ENCODE peak calls at places on chromosomes 7 and 10, in six cellular contexts. B is CD4-positive, alpha-beta T cell; D is left ventricle myocardium inferior; J is coronary artery; F is endothelial cell; H is AG04449. M is an unnamed sample.

GRCh38 chr10:110447886-110448285 is 49.8 kb upstream of the DUSP5 start:
- DNase-seq in B (no peak), D (no peak), J (peak), F (no peak), H (no peak), M (no peak)

GRCh38 chr7:127107601-127108007 is 145.1 kb downstream of the GRM8 start:
- DNase-seq in B (no peak), D (no peak), J (no peak), F (peak), H (no peak), M (peak)

GRCh38 chr10:96306516-96306915 is 2.3 kb downstream of the DNTT start:
- DNase-seq in B (peak), D (peak), J (no peak), F (no peak), H (no peak), M (peak)

GRCh38 chr10:21700474-21700873 is 166.4 kb downstream of the MLLT10 start:
- DNase-seq in B (no peak), D (no peak), J (no peak), F (no peak), H (no peak), M (no peak)

GRCh38 chr10:9103301-9103700 is 1048.8 kb downstream of the GATA3 start:
- DNase-seq in B (no peak), D (no peak), J (no peak), F (no peak), H (no peak), M (no peak)

GRCh38 chr7:35468606-35469005 is 214.7 kb upstream of the TBX20 start:
- DNase-seq in B (no peak), D (no peak), J (no peak), F (no peak), H (no peak), M (no peak)

GRCh38 chr7:133354546-133355324 is 101.9 kb downstream of the EXOC4 start:
- DNase-seq in B (no peak), D (no peak), J (no peak), F (no peak), H (no peak), M (no peak)

GRCh38 chr10:3486346-3487065 is 298.5 kb downstream of the KLF6 start:
- DNase-seq in B (no peak), D (no peak), J (no peak), F (peak), H (no peak), M (no peak)

GRCh38 chr7:16129431-16130126 is 291.8 kb downstream of the CRPPA start:
- DNase-seq in B (no peak), D (no peak), J (no peak), F (no peak), H (peak), M (no peak)

GRCh38 chr10:69123306-69123746 is 652 bp upstream of the VPS26A start:
- DNase-seq in B (no peak), D (peak), J (no peak), F (peak), H (no peak), M (no peak)

GRCh38 chr7:10662491-10662890 is 311.2 kb upstream of the PHF14 start:
- DNase-seq in B (no peak), D (no peak), J (no peak), F (no peak), H (no peak), M (no peak)

GRCh38 chr7:43791-44540 is 148.4 kb upstream of the FAM20C start:
- DNase-seq in B (no peak), D (no peak), J (no peak), F (no peak), H (no peak), M (peak)

GRCh38 chr10:66747451-66747850 is 178.4 kb upstream of the LRRTM3 start:
- DNase-seq in B (no peak), D (no peak), J (no peak), F (no peak), H (peak), M (no peak)

GRCh38 chr10:112950714-112951348 is 784 bp downstream of the TCF7L2 start:
- DNase-seq in B (peak), D (peak), J (no peak), F (peak), H (no peak), M (peak)

GRCh38 chr7:51187941-51188340 is 128.7 kb downstream of the COBL start:
- DNase-seq in B (no peak), D (peak), J (no peak), F (peak), H (no peak), M (no peak)

GRCh38 chr7:107551936-107552335 is 11.8 kb downstream of the COG5 start:
- DNase-seq in B (no peak), D (no peak), J (no peak), F (no peak), H (no peak), M (no peak)

GRCh38 chr10:119328222-119328621 is 120.9 kb downstream of the GRK5 start:
- DNase-seq in B (no peak), D (no peak), J (no peak), F (no peak), H (no peak), M (no peak)

GRCh38 chr7:111560773-111561658 is 1.3 kb downstream of the IMMP2L start:
- DNase-seq in B (no peak), D (no peak), J (no peak), F (no peak), H (no peak), M (no peak)

GRCh38 chr7:135944753-135945152 is 32.4 kb downstream of the MTPN start:
- DNase-seq in B (no peak), D (no peak), J (no peak), F (no peak), H (no peak), M (no peak)

GRCh38 chr7:150324366-150324961 is 1.1 kb upstream of the ACTR3C start:
- DNase-seq in B (no peak), D (no peak), J (peak), F (no peak), H (no peak), M (no peak)

GRCh38 chr7:142519077-142519789 is 230.0 kb upstream of the PRSS1 start:
- DNase-seq in B (no peak), D (no peak), J (no peak), F (no peak), H (no peak), M (no peak)

GRCh38 chr10:97350138-97350537 is 15.6 kb upstream of the FRAT2 start:
- DNase-seq in B (no peak), D (no peak), J (no peak), F (no peak), H (no peak), M (no peak)

GRCh38 chr7:150897502-150898474 is 45.5 kb downstream of the AOC1 start:
- DNase-seq in B (no peak), D (no peak), J (no peak), F (no peak), H (no peak), M (no peak)

GRCh38 chr10:3786295-3786981 is 1.4 kb upstream of the KLF6 start:
- DNase-seq in B (no peak), D (no peak), J (peak), F (no peak), H (no peak), M (no peak)

GRCh38 chr10:112996462-112996861 is 46.4 kb downstream of the TCF7L2 start:
- DNase-seq in B (no peak), D (no peak), J (no peak), F (no peak), H (no peak), M (no peak)

GRCh38 chr7:3176112-3176836 is 124.8 kb upstream of the SDK1 start:
- DNase-seq in B (no peak), D (no peak), J (no peak), F (no peak), H (no peak), M (no peak)

GRCh38 chr7:33243319-33243881 is 114.0 kb downstream of the BBS9 start:
- DNase-seq in B (no peak), D (no peak), J (no peak), F (no peak), H (no peak), M (no peak)

GRCh38 chr10:125567529-125567928 is 115.4 kb downstream of the TEX36 start:
- DNase-seq in B (no peak), D (no peak), J (no peak), F (no peak), H (no peak), M (no peak)

GRCh38 chr10:52682766-52683165 is 89.8 kb downstream of the MBL2 start:
- DNase-seq in B (no peak), D (no peak), J (no peak), F (no peak), H (no peak), M (no peak)

GRCh38 chr7:141648276-141649114 is 53.5 kb downstream of the DENND11 start:
- DNase-seq in B (no peak), D (no peak), J (no peak), F (no peak), H (no peak), M (no peak)

GRCh38 chr7:97499204-97499603 is 232.7 kb upstream of the TAC1 start:
- DNase-seq in B (no peak), D (no peak), J (no peak), F (peak), H (no peak), M (no peak)

GRCh38 chr7:113004726-113005454 is 81.7 kb downstream of the GPR85 start:
- DNase-seq in B (no peak), D (no peak), J (no peak), F (no peak), H (no peak), M (no peak)

GRCh38 chr10:95792874-95793285 is 36.9 kb downstream of the ENTPD1 start:
- DNase-seq in B (no peak), D (no peak), J (no peak), F (no peak), H (peak), M (no peak)

GRCh38 chr7:147535619-147536200 is 1054.9 kb upstream of the C7orf33 start:
- DNase-seq in B (no peak), D (no peak), J (no peak), F (no peak), H (peak), M (no peak)

GRCh38 chr10:78963074-78964034 is 105.4 kb upstream of the ZMIZ1 start:
- DNase-seq in B (no peak), D (peak), J (no peak), F (no peak), H (no peak), M (peak)

GRCh38 chr10:132193907-132194552 is 7.3 kb downstream of the DPYSL4 start:
- DNase-seq in B (no peak), D (no peak), J (no peak), F (no peak), H (no peak), M (no peak)

GRCh38 chr7:24227603-24228359 is 56.2 kb upstream of the NPY start:
- DNase-seq in B (no peak), D (no peak), J (no peak), F (no peak), H (no peak), M (no peak)

M was measured in left cardiac atrium.